ENCODE peak calls at places on chromosomes 6 and 20, in five cellular contexts. One of them, this sample, is unnamed.

GRCh38 chr20:11777861-11778570 is 139.7 kb upstream of the BTBD3 start:
- DNase-seq in germinal center: no peak
- DNase-seq in naive thymus-derived CD8-positive, alpha-beta T cell: no peak
- DNase-seq in COR-L47: peak; percentile 94
- DNase-seq in H7: no peak
- DNase-seq in this sample: no peak

GRCh38 chr20:24609757-24610156 is 140.3 kb downstream of the SYNDIG1 start:
- DNase-seq in germinal center: no peak
- DNase-seq in naive thymus-derived CD8-positive, alpha-beta T cell: no peak
- DNase-seq in COR-L47: no peak
- DNase-seq in H7: no peak
- DNase-seq in this sample: no peak

GRCh38 chr20:15927893-15928650 is 645.2 kb downstream of the KIF16B start:
- DNase-seq in germinal center: no peak
- DNase-seq in naive thymus-derived CD8-positive, alpha-beta T cell: no peak
- DNase-seq in COR-L47: no peak
- DNase-seq in H7: no peak
- DNase-seq in this sample: no peak

GRCh38 chr6:166423781-166424180 is 41.0 kb upstream of the MPC1 start:
- DNase-seq in germinal center: no peak
- DNase-seq in naive thymus-derived CD8-positive, alpha-beta T cell: no peak
- DNase-seq in COR-L47: no peak
- DNase-seq in H7: no peak
- DNase-seq in this sample: no peak

GRCh38 chr6:73712536-73712935 is 16.5 kb downstream of the CD109 start:
- DNase-seq in germinal center: no peak
- DNase-seq in naive thymus-derived CD8-positive, alpha-beta T cell: no peak
- DNase-seq in COR-L47: no peak
- DNase-seq in H7: no peak
- DNase-seq in this sample: no peak

GRCh38 chr20:46058656-46059281 is 29.8 kb downstream of the SLC12A5 start:
- DNase-seq in germinal center: peak; percentile 29
- DNase-seq in naive thymus-derived CD8-positive, alpha-beta T cell: no peak
- DNase-seq in COR-L47: no peak
- DNase-seq in H7: peak; percentile 84
- DNase-seq in this sample: peak; percentile 74

GRCh38 chr20:64226686-64227576 is 28.6 kb upstream of the PCMTD2 start:
- DNase-seq in germinal center: no peak
- DNase-seq in naive thymus-derived CD8-positive, alpha-beta T cell: no peak
- DNase-seq in COR-L47: no peak
- DNase-seq in H7: no peak
- DNase-seq in this sample: no peak

GRCh38 chr20:62344782-62345181 is 22.3 kb downstream of the LAMA5 start:
- DNase-seq in germinal center: no peak
- DNase-seq in naive thymus-derived CD8-positive, alpha-beta T cell: no peak
- DNase-seq in COR-L47: no peak
- DNase-seq in H7: no peak
- DNase-seq in this sample: no peak

GRCh38 chr20:33465536-33466302 is 22.2 kb upstream of the SNTA1 start:
- DNase-seq in germinal center: no peak
- DNase-seq in naive thymus-derived CD8-positive, alpha-beta T cell: no peak
- DNase-seq in COR-L47: no peak
- DNase-seq in H7: no peak
- DNase-seq in this sample: no peak

GRCh38 chr6:98835149-98836024 is 1.0 kb downstream of the POU3F2 start:
- DNase-seq in germinal center: no peak
- DNase-seq in naive thymus-derived CD8-positive, alpha-beta T cell: no peak
- DNase-seq in COR-L47: peak; percentile 42
- DNase-seq in H7: peak; percentile 77
- DNase-seq in this sample: peak; percentile 73

GRCh38 chr20:58875541-58876134 is 23.1 kb downstream of the GNAS start:
- DNase-seq in germinal center: no peak
- DNase-seq in naive thymus-derived CD8-positive, alpha-beta T cell: no peak
- DNase-seq in COR-L47: no peak
- DNase-seq in H7: no peak
- DNase-seq in this sample: no peak

GRCh38 chr6:28907394-28907793 is 16.4 kb downstream of the TRIM27 start:
- DNase-seq in germinal center: no peak
- DNase-seq in naive thymus-derived CD8-positive, alpha-beta T cell: no peak
- DNase-seq in COR-L47: no peak
- DNase-seq in H7: no peak
- DNase-seq in this sample: no peak

GRCh38 chr6:26268659-26269402 is 96.2 kb upstream of the BTN3A2 start:
- DNase-seq in germinal center: no peak
- DNase-seq in naive thymus-derived CD8-positive, alpha-beta T cell: no peak
- DNase-seq in COR-L47: peak; percentile 66
- DNase-seq in H7: peak; percentile 66
- DNase-seq in this sample: peak; percentile 92

This sample was measured in H9.